ENCODE peak calls at places on chromosomes 1 and 21, in ten cellular contexts. I is H4; R is NCI-H1694 treated with DMSO at 0.1 percent for 48 hours; K is substantia nigra; M is Daoy; Q is cardiac fibroblast; E is CD4-positive, alpha-beta memory T cell; Z is HT1080; J is pancreas; A is activated naive CD8-positive, alpha-beta T cell treated with anti-CD3 and anti-CD28 coated beads for 36 hours. T is an unnamed sample.

GRCh38 chr21:42229676-42230075 is 10.7 kb downstream of the ABCG1 start:
- DNase-seq in I (no peak), R (no peak), K (no peak), M (no peak), Q (no peak), E (no peak), Z (no peak), J (no peak), A (no peak), T (no peak)

GRCh38 chr1:113147826-113148225 is 74.8 kb downstream of the LRIG2 start:
- DNase-seq in I (no peak), R (no peak), K (no peak), M (no peak), Q (no peak), E (no peak), Z (no peak), J (no peak), A (no peak), T (no peak)

GRCh38 chr21:26850116-26850643 is 5.0 kb upstream of the ADAMTS1 start:
- DNase-seq in I (peak; percentile 31), R (peak; percentile 89), K (no peak), M (no peak), Q (peak; percentile 80), E (no peak), Z (peak; percentile 43), J (no peak), A (no peak), T (peak; percentile 55)

GRCh38 chr1:159009704-159010361 is at the start of gene IFI16:
- DNase-seq in I (peak; percentile 95), R (no peak), K (no peak), M (peak; percentile 86), Q (peak; percentile 98), E (peak; percentile 80), Z (peak; percentile 85), J (no peak), A (peak; percentile 60), T (peak; percentile 96)

GRCh38 chr1:235399661-235400060 is 32.4 kb downstream of the TBCE start:
- DNase-seq in I (no peak), R (no peak), K (no peak), M (no peak), Q (no peak), E (no peak), Z (no peak), J (no peak), A (no peak), T (no peak)

GRCh38 chr1:63740432-63740831 is 33.4 kb upstream of the ROR1 start:
- DNase-seq in I (no peak), R (no peak), K (no peak), M (no peak), Q (no peak), E (no peak), Z (no peak), J (no peak), A (no peak), T (no peak)

GRCh38 chr1:230246551-230246950 is 179.5 kb downstream of the GALNT2 start:
- DNase-seq in I (no peak), R (no peak), K (no peak), M (no peak), Q (no peak), E (no peak), Z (no peak), J (no peak), A (no peak), T (no peak)

GRCh38 chr1:18819211-18819610 is 40.2 kb downstream of the TAS1R2 start:
- DNase-seq in I (no peak), R (no peak), K (no peak), M (no peak), Q (no peak), E (no peak), Z (no peak), J (no peak), A (no peak), T (no peak)

GRCh38 chr1:45266151-45266801 is 59.9 kb upstream of the ZSWIM5 start:
- DNase-seq in I (peak; percentile 93), R (no peak), K (no peak), M (peak; percentile 91), Q (peak; percentile 93), E (no peak), Z (peak; percentile 70), J (peak; percentile 52), A (no peak), T (peak; percentile 87)

GRCh38 chr1:62800825-62801306 is 16.9 kb downstream of the ATG4C start:
- DNase-seq in I (peak; percentile 70), R (no peak), K (no peak), M (no peak), Q (no peak), E (no peak), Z (peak; percentile 4), J (no peak), A (no peak), T (peak; percentile 47)

GRCh38 chr1:228010921-228011320 is 4.1 kb downstream of the WNT3A start:
- DNase-seq in I (no peak), R (no peak), K (no peak), M (no peak), Q (no peak), E (no peak), Z (no peak), J (no peak), A (no peak), T (no peak)

GRCh38 chr1:29222686-29223085 is 8.0 kb downstream of the MECR start:
- DNase-seq in I (no peak), R (no peak), K (no peak), M (no peak), Q (no peak), E (no peak), Z (no peak), J (no peak), A (no peak), T (no peak)

GRCh38 chr1:66315675-66316074 is 218.3 kb upstream of the SGIP1 start:
- DNase-seq in I (peak; percentile 20), R (no peak), K (no peak), M (peak; percentile 55), Q (peak; percentile 59), E (no peak), Z (peak; percentile 83), J (no peak), A (no peak), T (peak; percentile 71)